ENCODE peak calls at places on chromosomes 16 and 17, in six cellular contexts. K is hepatocyte, L is heart left ventricle, C is upper lobe of right lung, X is omental fat pad, W is kidney epithelial cell. R is an unnamed sample.

GRCh38 chr17:21301593-21302550 is 17.4 kb downstream of the MAP2K3 start:
- DNase-seq in K (no peak), L (peak), C (peak), X (no peak), W (no peak), R (peak)

GRCh38 chr16:67144943-67145342 is 5.9 kb downstream of the B3GNT9 start:
- DNase-seq in K (no peak), L (no peak), C (no peak), X (no peak), W (no peak), R (no peak)

GRCh38 chr17:77869665-77870132 is 88.8 kb upstream of the TNRC6C start:
- DNase-seq in K (no peak), L (peak), C (peak), X (no peak), W (no peak), R (peak)

GRCh38 chr16:6124136-6124535 is 1026.5 kb upstream of the EEF2KMT start:
- DNase-seq in K (no peak), L (no peak), C (no peak), X (no peak), W (no peak), R (no peak)

GRCh38 chr16:19005561-19006445 is 22.1 kb downstream of the TMC7 start:
- DNase-seq in K (no peak), L (peak), C (no peak), X (no peak), W (no peak), R (no peak)

GRCh38 chr17:77315010-77315409 is 174.2 kb downstream of the SEC14L1 start:
- DNase-seq in K (no peak), L (no peak), C (peak), X (no peak), W (no peak), R (no peak)

GRCh38 chr17:41404024-41404651 is 6.7 kb upstream of the KRT31 start:
- DNase-seq in K (peak), L (no peak), C (no peak), X (no peak), W (peak), R (no peak)

GRCh38 chr16:681746-682427 is 1.7 kb downstream of the STUB1 start:
- DNase-seq in K (no peak), L (no peak), C (no peak), X (no peak), W (no peak), R (no peak)

GRCh38 chr17:69499301-69499700 is 84.8 kb downstream of the MAP2K6 start:
- DNase-seq in K (no peak), L (no peak), C (no peak), X (no peak), W (no peak), R (no peak)

GRCh38 chr16:53960954-53961616 is 257.1 kb downstream of the FTO start:
- DNase-seq in K (peak), L (no peak), C (no peak), X (no peak), W (no peak), R (no peak)

GRCh38 chr16:20997147-20997546 is 96.6 kb downstream of the LYRM1 start:
- DNase-seq in K (no peak), L (no peak), C (no peak), X (no peak), W (no peak), R (no peak)

GRCh38 chr16:11759997-11760396 is 17.3 kb upstream of the TXNDC11 start:
- DNase-seq in K (no peak), L (no peak), C (no peak), X (no peak), W (no peak), R (no peak)

GRCh38 chr16:11757671-11758545 is 15.3 kb upstream of the TXNDC11 start:
- DNase-seq in K (peak), L (no peak), C (no peak), X (no peak), W (no peak), R (no peak)

GRCh38 chr16:11752856-11753255 is 10.2 kb upstream of the TXNDC11 start:
- DNase-seq in K (no peak), L (no peak), C (no peak), X (no peak), W (no peak), R (no peak)

GRCh38 chr16:11759163-11759834 is 16.6 kb upstream of the TXNDC11 start:
- DNase-seq in K (peak), L (no peak), C (no peak), X (no peak), W (no peak), R (no peak)

GRCh38 chr16:11755022-11755760 is 12.5 kb upstream of the TXNDC11 start:
- DNase-seq in K (no peak), L (no peak), C (no peak), X (no peak), W (no peak), R (no peak)
- TF ChIP-seq CTCF in K (no peak), L (no peak), C (no peak), X (no peak), W (no peak), R (no peak)

DNA sequence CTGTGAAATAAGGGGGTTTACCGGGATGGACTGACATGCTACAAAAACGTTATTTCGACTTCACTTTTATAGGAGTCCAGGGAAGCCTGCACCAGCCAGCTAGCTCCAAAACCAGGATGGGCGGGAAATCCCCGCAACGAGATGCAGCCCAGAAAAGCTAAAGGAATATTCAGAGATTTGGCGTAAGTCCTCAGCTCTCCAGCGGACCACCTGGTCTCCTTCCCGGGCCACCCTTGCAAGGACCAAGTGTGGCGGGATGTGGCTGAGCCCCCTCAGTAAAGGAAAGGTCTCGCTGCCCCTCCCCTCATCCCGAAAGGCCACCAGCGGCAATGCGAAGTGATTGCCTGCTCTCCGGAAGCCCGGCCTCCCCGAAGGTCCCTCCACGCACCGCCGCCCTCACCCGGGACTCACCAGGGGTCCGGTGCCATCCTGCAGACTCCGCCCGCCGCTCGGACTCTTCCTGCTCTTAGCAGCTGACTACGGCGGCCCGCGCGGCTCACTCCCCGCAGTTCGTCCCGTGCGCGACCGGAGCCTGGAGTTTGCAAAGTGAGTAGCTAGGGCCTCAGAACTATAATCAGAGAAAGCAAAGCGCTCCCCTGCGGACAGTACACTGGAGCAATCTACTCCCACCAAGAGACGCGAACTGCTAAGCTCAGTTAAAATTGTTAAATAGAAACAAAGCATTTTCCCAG is at the start of gene STX8:
- DNase-seq in K (peak), L (peak), C (peak), X (peak), W (peak), R (peak)
- TF ChIP-seq CTCF in K (no peak), L (no peak), C (no peak), X (no peak), W (no peak), R (no peak)

DNA sequence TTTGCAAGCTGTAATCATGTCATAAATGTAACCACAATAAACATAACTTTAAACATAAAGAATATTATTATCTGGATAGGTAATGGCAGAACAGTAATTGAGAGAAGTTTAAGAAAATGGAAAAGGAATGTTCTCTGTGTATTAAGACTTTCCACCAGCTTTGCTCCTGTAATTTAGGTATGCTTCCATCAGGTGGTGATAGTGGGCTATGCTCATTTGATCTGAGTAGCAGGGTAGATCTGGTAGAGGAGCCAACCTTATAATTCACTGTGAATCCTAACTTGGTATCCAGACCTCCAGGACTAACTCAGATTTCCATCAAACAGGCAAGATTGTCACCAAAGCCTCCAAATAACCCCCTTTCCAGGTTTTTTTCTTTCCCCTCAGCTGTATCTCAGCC is 137.9 kb upstream of the ZKSCAN2 start:
- DNase-seq in K (no peak), L (no peak), C (no peak), X (no peak), W (no peak), R (no peak)
- TF ChIP-seq CTCF in K (no peak), L (no peak), C (no peak), X (no peak), W (no peak), R (no peak)

DNA sequence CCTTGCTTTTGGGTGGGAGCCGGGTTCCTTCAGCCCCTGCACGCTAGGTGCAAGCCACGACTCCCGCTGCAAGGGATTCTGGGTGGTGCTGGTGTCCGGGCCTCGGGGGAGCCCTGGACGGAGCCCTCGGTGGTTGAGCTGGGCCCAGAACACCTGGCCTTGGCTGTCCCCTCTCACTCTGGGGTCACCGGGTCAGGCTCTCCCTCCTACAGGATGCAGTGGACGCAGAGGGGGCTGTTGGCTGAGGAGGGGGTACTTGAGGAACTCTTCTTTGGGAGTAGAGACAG is 27.9 kb upstream of the SLC38A10 start:
- DNase-seq in K (no peak), L (no peak), C (no peak), X (no peak), W (no peak), R (no peak)
- TF ChIP-seq CTCF in K (no peak), L (no peak), C (no peak), X (no peak), W (no peak), R (no peak)

GRCh38 chr17:9844153-9844552 is 18.4 kb downstream of the GLP2R start:
- DNase-seq in K (no peak), L (no peak), C (no peak), X (no peak), W (no peak), R (no peak)

GRCh38 chr17:9837551-9838471 is 12.1 kb downstream of the GLP2R start:
- DNase-seq in K (peak), L (peak), C (no peak), X (peak), W (no peak), R (no peak)

GRCh38 chr17:9843152-9844010 is 17.7 kb downstream of the GLP2R start:
- DNase-seq in K (no peak), L (no peak), C (no peak), X (no peak), W (no peak), R (no peak)

GRCh38 chr17:9842057-9842758 is 16.5 kb downstream of the GLP2R start:
- DNase-seq in K (peak), L (no peak), C (no peak), X (no peak), W (no peak), R (no peak)

GRCh38 chr17:9839433-9839832 is 13.7 kb downstream of the GLP2R start:
- DNase-seq in K (no peak), L (no peak), C (no peak), X (no peak), W (no peak), R (no peak)
- TF ChIP-seq CTCF in K (no peak), L (no peak), C (no peak), X (no peak), W (peak), R (no peak)

GRCh38 chr16:9826630-9827029 is 355.6 kb downstream of the GRIN2A start:
- DNase-seq in K (no peak), L (no peak), C (no peak), X (no peak), W (no peak), R (no peak)
- TF ChIP-seq CTCF in K (no peak), L (no peak), C (no peak), X (no peak), W (no peak), R (no peak)

GRCh38 chr17:7548585-7549400 is at the start of gene TNFSF12:
- DNase-seq in K (peak), L (peak), C (peak), X (no peak), W (no peak), R (peak)
- TF ChIP-seq CTCF in K (no peak), L (peak), C (peak), X (no peak), W (no peak), R (no peak)

GRCh38 chr16:86044241-86044671 is 145.3 kb downstream of the IRF8 start:
- DNase-seq in K (peak), L (no peak), C (peak), X (no peak), W (no peak), R (peak)
- TF ChIP-seq CTCF in K (peak), L (peak), C (peak), X (no peak), W (peak), R (peak)